ENCODE peak calls at places on chromosomes 11 and 22, in nine cellular contexts. O is stomach, G is lower lobe of right lung, N is ovary, R is brain microvascular endothelial cell, F is HCT116, M is spleen, S is Panc1, X is psoas muscle. T is an unnamed sample.

GRCh38 chr11:11770921-11771484 is 70.8 kb upstream of the USP47 start:
- DNase-seq in X (no peak), F (no peak), O (no peak), N (no peak), R (no peak), G (no peak), S (no peak), M (no peak), T (no peak)

GRCh38 chr11:95575517-95575916 is 214.1 kb downstream of the FAM76B start:
- DNase-seq in N (no peak), F (no peak), G (no peak), M (no peak), S (no peak), O (no peak), X (no peak), R (no peak), T (no peak)

GRCh38 chr11:96122601-96123044 is 198.7 kb upstream of the MTMR2 start:
- DNase-seq in M (no peak), O (no peak), X (no peak), N (no peak), F (no peak), G (no peak), R (no peak), S (no peak), T (no peak)

GRCh38 chr22:16989915-16990314 is 18.1 kb downstream of the GAB4 start:
- DNase-seq in G (no peak), X (no peak), F (no peak), O (no peak), R (no peak), N (no peak), M (no peak), S (no peak), T (peak; percentile 67)

GRCh38 chr11:72652871-72653615 is 21.2 kb downstream of the PDE2A start:
- DNase-seq in X (no peak), M (no peak), N (no peak), R (no peak), G (no peak), F (no peak), S (no peak), O (no peak), T (no peak)

GRCh38 chr11:10023202-10023601 is 270.8 kb downstream of the SBF2 start:
- DNase-seq in M (no peak), N (no peak), S (no peak), X (no peak), G (no peak), F (no peak), O (no peak), R (no peak), T (no peak)

GRCh38 chr22:26428515-26429457 is at the start of gene ASPHD2:
- DNase-seq in R (peak; percentile 44), F (no peak), M (peak; percentile 93), S (no peak), N (peak; percentile 75), G (peak; percentile 76), O (peak; percentile 73), X (peak; percentile 63), T (peak; percentile 54)

GRCh38 chr11:117481036-117481435 is 153.4 kb downstream of the CEP164 start:
- DNase-seq in G (no peak), S (no peak), X (no peak), O (no peak), N (no peak), R (no peak), F (no peak), M (peak; percentile 54), T (no peak)

GRCh38 chr11:70567680-70568503 is 169.6 kb downstream of the CTTN start:
- DNase-seq in G (peak; percentile 63), O (no peak), R (peak; percentile 22), N (peak; percentile 47), F (no peak), X (peak; percentile 51), S (no peak), M (peak; percentile 68), T (peak; percentile 69)

GRCh38 chr11:32231909-32232493 is 141.1 kb downstream of the RCN1 start:
- DNase-seq in M (no peak), S (no peak), G (no peak), X (no peak), O (no peak), F (peak; percentile 36), R (peak; percentile 32), N (no peak), T (peak; percentile 13)

GRCh38 chr22:37591823-37592404 is 12.0 kb upstream of the LGALS2 start:
- DNase-seq in O (no peak), G (no peak), S (no peak), F (no peak), R (no peak), N (no peak), M (no peak), X (no peak), T (no peak)
- H3K4me3 ChIP-seq in O (peak overlapping the region; percentile 14), G (peak overlapping the region; percentile 3), S (peak overlapping the region; percentile 8), F (peak overlapping the region; percentile 45), R (no peak overlapping the region), N (no peak overlapping the region), M (peak overlapping the region; percentile 6), X (peak overlapping the region; percentile 14), T (peak overlapping the region; percentile 7)

GRCh38 chr11:74992852-74993251 is 4.1 kb downstream of the NEU3 start:
- DNase-seq in O (no peak), X (no peak), N (no peak), G (no peak), M (no peak), S (no peak), R (no peak), F (no peak), T (no peak)
- H3K36me3 ChIP-seq in O (peaks cover 25% of the 10 kb centered on the region), X (peaks cover 9% of the 10 kb centered on the region), N (no peaks in the 10 kb centered on the region), G (peaks cover 26% of the 10 kb centered on the region), M (peaks cover 30% of the 10 kb centered on the region), S (peaks cover 17% of the 10 kb centered on the region), R (peaks cover 10% of the 10 kb centered on the region), F (peaks cover 16% of the 10 kb centered on the region), T (peaks cover 17% of the 10 kb centered on the region)

DNA sequence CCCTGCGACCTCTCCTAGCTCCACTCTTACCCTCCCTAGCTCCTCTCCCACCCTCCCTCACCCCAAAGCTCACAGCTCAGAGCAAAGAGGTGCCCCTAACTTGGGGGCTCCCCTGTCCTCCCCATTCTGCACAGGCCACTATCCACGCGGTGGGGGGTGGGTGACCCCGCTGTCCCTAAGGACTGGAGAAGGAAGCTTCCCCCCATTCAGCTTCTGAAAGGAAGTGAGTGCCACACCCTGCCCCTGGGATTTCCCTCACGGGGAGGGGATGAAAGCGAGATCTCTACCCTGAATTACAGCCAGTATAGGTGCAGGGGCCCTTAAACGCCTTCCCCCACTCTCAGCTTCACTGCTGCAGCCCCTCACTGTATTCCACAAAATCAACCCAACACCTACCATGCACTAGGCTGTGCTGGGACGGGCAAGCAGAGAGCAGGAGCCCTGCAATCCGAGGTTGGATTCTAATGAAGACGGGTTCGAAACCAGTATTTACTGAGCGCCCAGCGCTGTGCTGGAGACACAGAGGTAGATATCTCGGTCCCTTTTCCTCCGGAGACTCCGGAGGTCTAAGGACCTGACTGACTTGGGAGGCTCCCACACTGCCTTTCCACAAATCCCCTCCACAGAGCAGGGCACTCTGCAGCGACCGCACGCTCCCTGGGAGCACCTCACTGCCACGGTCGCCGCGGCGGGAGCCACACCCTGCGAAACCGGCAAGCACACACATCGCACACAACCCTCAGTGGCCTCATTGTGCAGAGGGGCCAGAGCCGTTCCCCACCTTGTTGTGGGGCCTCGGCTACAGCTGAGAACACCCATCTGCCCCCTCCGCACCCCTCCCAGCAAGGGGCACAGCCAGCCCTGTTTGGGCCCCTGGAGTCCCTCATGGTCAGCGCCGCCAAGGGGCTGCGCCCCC is 1.8 kb downstream of the AHNAK start:
- DNase-seq in O (no peak), N (peak; percentile 39), X (peak; percentile 39), G (no peak), S (no peak), R (no peak), M (no peak), F (no peak), T (peak; percentile 39)
- H3K4me3 ChIP-seq in O (peak overlapping the region; percentile 85), N (peak overlapping the region; percentile 99), X (peak overlapping the region; percentile 91), G (peak overlapping the region; percentile 98), S (peak overlapping the region; percentile 98), R (peak overlapping the region; percentile 90), M (peak overlapping the region; percentile 96), F (peak overlapping the region; percentile 91), T (peak overlapping the region; percentile 97)

GRCh38 chr11:106275151-106275550 is 197.7 kb downstream of the AASDHPPT start:
- DNase-seq in F (no peak), O (no peak), X (no peak), S (no peak), G (no peak), N (no peak), R (no peak), M (no peak), T (no peak)
- H3K36me3 ChIP-seq in F (no peaks in the 10 kb centered on the region), O (no peaks in the 10 kb centered on the region), X (no peaks in the 10 kb centered on the region), S (no peaks in the 10 kb centered on the region), G (no peaks in the 10 kb centered on the region), N (no peaks in the 10 kb centered on the region), R (no peaks in the 10 kb centered on the region), M (no peaks in the 10 kb centered on the region), T (no peaks in the 10 kb centered on the region)

GRCh38 chr11:82859746-82860145 is 40.5 kb downstream of the PRCP start:
- DNase-seq in N (no peak), X (no peak), M (no peak), S (no peak), O (no peak), G (no peak), R (no peak), F (no peak), T (no peak)

GRCh38 chr11:82858133-82858532 is 42.1 kb downstream of the PRCP start:
- DNase-seq in X (no peak), M (no peak), G (no peak), F (no peak), O (no peak), S (no peak), R (peak; percentile 7), N (no peak), T (no peak)

GRCh38 chr11:82857145-82857544 is 43.1 kb downstream of the PRCP start:
- DNase-seq in O (no peak), N (no peak), S (no peak), F (no peak), M (no peak), X (no peak), G (no peak), R (no peak), T (no peak)

GRCh38 chr11:82855616-82856015 is 44.6 kb downstream of the PRCP start:
- DNase-seq in R (no peak), F (no peak), G (no peak), O (no peak), S (no peak), M (no peak), N (no peak), X (no peak), T (no peak)

DNA sequence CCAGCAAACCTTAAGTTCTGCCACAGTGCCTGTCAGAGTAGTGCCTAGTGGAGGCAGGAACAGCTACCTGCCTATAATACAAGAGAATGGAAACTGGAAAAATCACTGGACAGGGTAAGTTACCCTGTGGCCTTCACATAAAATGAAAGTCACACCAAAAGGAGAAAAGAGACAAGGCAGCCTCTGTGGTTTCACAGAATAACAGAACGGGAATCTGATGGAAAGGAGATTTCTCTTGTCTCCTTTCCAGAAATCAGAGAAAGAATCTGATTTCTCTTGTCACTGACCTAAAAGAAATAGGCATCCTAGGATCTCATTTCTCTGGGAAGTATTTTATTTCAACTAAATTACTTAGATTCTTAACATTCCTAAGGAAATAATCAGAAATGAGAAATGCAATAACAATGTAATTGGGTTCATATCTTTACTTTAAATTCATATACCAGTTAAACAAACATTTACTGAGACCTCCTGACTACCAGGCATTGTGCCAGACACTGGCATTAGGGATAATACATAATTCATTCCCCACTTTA is 41.6 kb downstream of the PRCP start:
- DNase-seq in X (no peak), O (no peak), N (no peak), R (peak; percentile 54), F (no peak), G (no peak), M (no peak), S (peak; percentile 69), T (peak; percentile 71)
- H3K4me3 ChIP-seq in X (no peak overlapping the region), O (no peak overlapping the region), N (no peak overlapping the region), R (no peak overlapping the region), F (no peak overlapping the region), G (no peak overlapping the region), M (no peak overlapping the region), S (no peak overlapping the region), T (no peak overlapping the region)

T was measured in MG63.